ENCODE peak calls at places on chromosome X, in nine cellular contexts. R is uterus, S is body of pancreas, J is GM12878, K is adrenal gland, Q is ovary, X is right lobe of liver, L is HCT116, I is breast epithelium. P is an unnamed sample.
A peak's percentile ranks its signal among the peaks of the same experiment; 100 is the strongest.

GRCh38 chrX:68909945-68910344 is 81.1 kb downstream of the EFNB1 start:
- DNase-seq in R (no peak), X (no peak), Q (no peak), K (no peak), J (no peak), S (no peak), I (no peak), L (no peak), P (no peak)

GRCh38 chrX:123833387-123833786 is 26.5 kb upstream of the XIAP start:
- DNase-seq in R (peak; percentile 37), I (no peak), S (peak; percentile 57), J (peak; percentile 33), Q (no peak), K (peak; percentile 58), X (peak; percentile 48), L (peak; percentile 50), P (peak; percentile 55)

GRCh38 chrX:22300130-22300529 is 27.4 kb downstream of the CBLL2 start:
- DNase-seq in J (no peak), L (peak; percentile 45), X (no peak), I (no peak), Q (no peak), K (peak; percentile 16), R (peak; percentile 15), S (peak; percentile 29), P (peak; percentile 21)

GRCh38 chrX:69493193-69493592 is 10.9 kb upstream of the NALF2 start:
- DNase-seq in I (no peak), X (peak; percentile 56), R (no peak), K (peak; percentile 38), J (no peak), L (peak; percentile 33), S (peak; percentile 49), Q (no peak), P (peak; percentile 23)

GRCh38 chrX:22135994-22136684 is 104.0 kb downstream of the PHEX start:
- DNase-seq in X (no peak), I (no peak), L (peak; percentile 16), K (peak; percentile 23), S (peak; percentile 57), J (no peak), Q (no peak), R (peak; percentile 31), P (peak; percentile 23)

GRCh38 chrX:149567621-149568417 is 18.1 kb upstream of the HSFX3 start:
- DNase-seq in L (no peak), Q (no peak), J (no peak), X (no peak), R (no peak), S (no peak), K (no peak), I (no peak), P (no peak)

GRCh38 chrX:129984196-129984962 is 1.9 kb downstream of the BCORL1 start:
- DNase-seq in I (no peak), R (peak; percentile 39), S (peak; percentile 23), K (peak; percentile 40), X (peak; percentile 45), J (no peak), L (no peak), Q (peak; percentile 22), P (peak; percentile 17)

GRCh38 chrX:140425712-140426395 is 79.0 kb downstream of the SOX3 start:
- DNase-seq in S (no peak), I (no peak), L (no peak), R (no peak), Q (no peak), K (no peak), J (no peak), X (no peak), P (no peak)

GRCh38 chrX:155005190-155005589 is 17.3 kb downstream of the F8 start:
- DNase-seq in I (no peak), K (no peak), X (no peak), J (no peak), R (no peak), Q (no peak), S (no peak), L (no peak), P (no peak)

GRCh38 chrX:10549280-10549679 is 71.1 kb downstream of the MID1 start:
- DNase-seq in S (no peak), K (no peak), L (no peak), X (no peak), Q (no peak), I (no peak), J (no peak), R (no peak), P (no peak)

GRCh38 chrX:41014776-41015175 is 70.5 kb upstream of the USP9X start:
- DNase-seq in Q (no peak), S (no peak), J (no peak), I (no peak), R (no peak), L (peak; percentile 51), K (no peak), X (no peak), P (no peak)

GRCh38 chrX:134369576-134369975 is 90.4 kb upstream of the HPRT1 start:
- DNase-seq in I (no peak), L (no peak), K (no peak), Q (no peak), S (no peak), J (peak; percentile 64), X (no peak), R (no peak), P (no peak)

GRCh38 chrX:113512700-113513395 is 672.2 kb upstream of the AMOT start:
- DNase-seq in Q (no peak), L (peak; percentile 34), R (no peak), J (no peak), S (no peak), K (no peak), I (no peak), X (no peak), P (no peak)

DNA sequence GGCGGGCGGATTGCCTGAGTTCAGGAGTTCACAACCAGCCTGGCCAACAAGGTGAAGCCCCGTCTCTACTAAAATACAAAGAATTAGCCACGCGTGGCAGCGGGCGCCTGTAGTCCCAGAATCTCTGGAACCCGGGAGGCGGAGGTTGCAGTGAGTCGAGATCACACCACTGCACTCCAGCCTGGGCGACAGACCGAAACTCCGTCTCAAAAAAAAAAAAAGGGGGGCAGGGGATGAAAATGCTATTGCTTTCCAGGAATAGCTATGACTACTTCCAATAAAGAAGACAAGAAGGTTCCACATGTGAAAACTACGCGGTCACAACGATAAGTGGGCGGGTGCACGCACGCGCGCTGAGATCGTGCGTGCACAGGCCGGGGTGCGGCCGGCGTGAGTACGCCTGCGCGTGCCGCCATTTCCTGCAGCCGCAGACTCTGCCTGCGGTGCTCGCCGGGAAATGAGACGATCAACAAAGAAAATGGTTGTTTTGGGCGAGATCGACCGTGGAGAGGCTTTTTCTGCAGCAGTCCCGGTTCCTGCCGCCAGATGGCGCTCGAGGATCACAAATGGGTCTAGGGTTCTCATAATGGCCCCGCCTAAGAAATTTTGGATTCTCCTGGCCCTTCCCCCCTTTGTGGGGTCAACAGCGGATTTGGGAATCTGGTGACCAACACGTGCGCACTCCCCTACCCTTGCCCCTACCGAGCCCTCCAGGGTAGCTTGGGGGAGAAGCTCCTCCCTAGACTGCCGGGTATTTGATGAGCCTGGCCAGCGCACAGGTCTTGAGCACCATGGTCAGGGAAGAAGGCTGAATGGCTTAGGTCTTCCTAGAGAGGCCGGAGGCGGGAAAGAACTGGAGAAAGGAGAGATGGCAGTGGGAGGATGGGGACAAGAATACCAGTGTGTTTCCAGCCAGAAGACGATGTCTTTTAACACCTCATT is 35.1 kb downstream of the PNMA5 start:
- DNase-seq in X (peak; percentile 86), R (peak; percentile 86), K (peak; percentile 89), L (peak; percentile 68), S (peak; percentile 88), Q (peak; percentile 83), I (peak; percentile 79), J (peak; percentile 55), P (peak; percentile 91)
- TF ChIP-seq POLR2A in X (no peak), R (no peak), K (peak; percentile 31), L (no peak), S (no peak), Q (no peak), I (no peak), J (peak; percentile 38), P (no peak)

GRCh38 chrX:37353646-37354045 is 4.5 kb downstream of the PRRG1 start:
- DNase-seq in S (no peak), L (no peak), I (no peak), J (no peak), Q (no peak), K (no peak), R (no peak), X (no peak), P (no peak)

GRCh38 chrX:37348237-37349130 is 680 bp upstream of the PRRG1 start:
- DNase-seq in K (no peak), X (no peak), J (no peak), L (no peak), I (no peak), R (no peak), Q (no peak), S (no peak), P (no peak)

GRCh38 chrX:37347420-37347819 is 1.7 kb upstream of the PRRG1 start:
- DNase-seq in S (no peak), L (no peak), K (no peak), X (no peak), Q (no peak), I (no peak), J (no peak), R (no peak), P (no peak)

GRCh38 chrX:37350034-37350365 is 836 bp downstream of the PRRG1 start:
- DNase-seq in S (peak; percentile 22), I (no peak), R (no peak), X (peak; percentile 49), L (no peak), K (no peak), Q (no peak), J (no peak), P (no peak)

GRCh38 chrX:37349131-37350033 is at the start of gene PRRG1:
- DNase-seq in Q (peak; percentile 70), R (peak; percentile 71), K (peak; percentile 74), L (peak; percentile 61), X (peak; percentile 85), S (peak; percentile 84), J (no peak), I (peak; percentile 62), P (peak; percentile 82)
- H3K27ac ChIP-seq in Q (peak within 1 kb of the TSS; percentile 55), R (peak within 1 kb of the TSS; percentile 64), K (peak within 1 kb of the TSS; percentile 56), L (peak within 1 kb of the TSS; percentile 75), X (peak within 1 kb of the TSS; percentile 70), S (peak within 1 kb of the TSS; percentile 78), J (no peak within 1 kb of the TSS), I (peak within 1 kb of the TSS; percentile 60), P (no peak within 1 kb of the TSS)

DNA sequence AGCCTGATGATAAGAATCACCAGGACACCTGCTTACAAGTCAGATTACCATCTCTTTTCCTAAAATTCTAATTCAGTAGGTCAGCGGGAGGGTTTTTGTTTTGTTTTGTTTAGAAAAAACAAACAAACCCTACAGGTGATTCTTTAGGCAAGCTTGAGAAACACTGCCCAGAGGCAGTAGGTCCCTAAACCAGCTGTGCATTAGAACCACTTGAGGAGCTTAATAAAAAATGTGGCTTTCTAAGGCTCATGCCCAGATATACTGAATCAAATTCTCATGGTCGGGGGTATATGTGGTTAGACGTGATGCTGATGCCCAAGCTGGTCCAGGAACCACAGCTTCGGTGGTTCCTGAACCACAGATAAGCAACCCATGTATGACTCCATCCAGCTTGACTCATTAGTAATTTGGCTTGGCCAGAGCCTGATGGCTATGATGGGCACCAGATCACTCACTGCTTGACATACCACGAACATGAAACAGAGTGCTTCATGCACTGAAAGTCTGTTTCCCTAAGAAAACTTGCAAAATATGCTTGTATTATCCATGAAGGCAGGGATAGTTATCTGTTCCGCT is 338.1 kb upstream of the F9 start:
- DNase-seq in X (no peak), K (no peak), L (no peak), R (no peak), I (no peak), J (no peak), Q (no peak), S (no peak), P (no peak)
- H3K27me3 ChIP-seq in X (no peaks in the 10 kb centered on the region), K (peaks cover 39% of the 10 kb centered on the region), L (no peaks in the 10 kb centered on the region), R (no peaks in the 10 kb centered on the region), I (peaks cover 36% of the 10 kb centered on the region), J (peaks cover 6% of the 10 kb centered on the region), Q (no peaks in the 10 kb centered on the region), S (no peaks in the 10 kb centered on the region), P (no peaks in the 10 kb centered on the region)

GRCh38 chrX:77910108-77910840 is at the start of gene ATP7A:
- DNase-seq in Q (peak; percentile 87), L (peak; percentile 54), S (peak; percentile 90), K (peak; percentile 84), I (peak; percentile 83), J (peak; percentile 69), X (peak; percentile 87), R (peak; percentile 87), P (peak; percentile 88)
- TF ChIP-seq POLR2A in Q (no peak), L (no peak), S (peak; percentile 75), K (peak; percentile 58), I (no peak), J (peak; percentile 74), X (peak; percentile 28), R (peak; percentile 29), P (no peak)